ENCODE peak calls at places on chromosomes 2 and 18, in nine cellular contexts. H is thyroid gland; E is RWPE1; A is CD4-positive, alpha-beta T cell; V is iPS DF 6.9; X is lung; B is colonic mucosa; M is Peyer's patch; U is CD8-positive, alpha-beta memory T cell. Y is an unnamed sample.

GRCh38 chr18:23998811-23999210 is 15.7 kb upstream of the TTC39C start:
- DNase-seq in H (no peak), E (peak; percentile 69), A (no peak), V (no peak), X (no peak), B (peak; percentile 67), M (no peak), U (no peak), Y (peak; percentile 93)

GRCh38 chr18:55097406-55098170 is 138.3 kb upstream of the CCDC68 start:
- DNase-seq in H (no peak), E (peak; percentile 16), A (no peak), V (no peak), X (no peak), B (no peak), M (no peak), U (no peak), Y (peak; percentile 40)

GRCh38 chr2:241255542-241256167 is 59.8 kb downstream of the HDLBP start:
- DNase-seq in H (no peak), E (no peak), A (no peak), V (no peak), X (no peak), B (no peak), M (no peak), U (no peak), Y (no peak)

GRCh38 chr2:60867848-60868247 is 13.5 kb upstream of the REL start:
- DNase-seq in H (no peak), E (no peak), A (no peak), V (no peak), X (peak; percentile 46), B (no peak), M (peak; percentile 49), U (peak; percentile 5), Y (no peak)

GRCh38 chr18:73462092-73462491 is 594.3 kb upstream of the NETO1 start:
- DNase-seq in H (no peak), E (no peak), A (no peak), V (no peak), X (no peak), B (no peak), M (no peak), U (no peak), Y (no peak)

GRCh38 chr2:197803033-197803444 is 1.4 kb upstream of the PLCL1 start:
- DNase-seq in H (no peak), E (peak; percentile 52), A (no peak), V (no peak), X (no peak), B (no peak), M (no peak), U (no peak), Y (no peak)

GRCh38 chr2:231050018-231050901 is 6.4 kb upstream of the PSMD1 start:
- DNase-seq in H (no peak), E (no peak), A (no peak), V (no peak), X (no peak), B (peak; percentile 91), M (no peak), U (no peak), Y (no peak)

GRCh38 chr18:37476611-37477295 is 88.8 kb downstream of the CELF4 start:
- DNase-seq in H (no peak), E (no peak), A (no peak), V (no peak), X (no peak), B (no peak), M (no peak), U (no peak), Y (no peak)

GRCh38 chr2:12045864-12046291 is 299.4 kb downstream of the LPIN1 start:
- DNase-seq in H (no peak), E (no peak), A (no peak), V (no peak), X (no peak), B (no peak), M (no peak), U (no peak), Y (no peak)

GRCh38 chr2:37323770-37324535 is 680 bp downstream of the PRKD3 start:
- DNase-seq in H (peak; percentile 33), E (peak; percentile 23), A (peak; percentile 26), V (no peak), X (no peak), B (peak; percentile 62), M (peak; percentile 50), U (peak; percentile 38), Y (no peak)

GRCh38 chr2:239014897-239015768 is 167.2 kb downstream of the TWIST2 start:
- DNase-seq in H (no peak), E (no peak), A (no peak), V (no peak), X (no peak), B (no peak), M (no peak), U (no peak), Y (no peak)

GRCh38 chr18:26719909-26720308 is 145.6 kb downstream of the AQP4 start:
- DNase-seq in H (no peak), E (no peak), A (no peak), V (no peak), X (no peak), B (no peak), M (no peak), U (no peak), Y (no peak)

GRCh38 chr2:108297436-108298141 is 8.9 kb downstream of the SULT1C2 start:
- DNase-seq in H (no peak), E (peak; percentile 87), A (no peak), V (no peak), X (no peak), B (no peak), M (no peak), U (no peak), Y (peak; percentile 53)

GRCh38 chr2:234981197-234982095 is 29.6 kb downstream of the SH3BP4 start:
- DNase-seq in H (peak; percentile 95), E (peak; percentile 95), A (no peak), V (peak; percentile 39), X (peak; percentile 71), B (peak; percentile 66), M (no peak), U (no peak), Y (peak; percentile 48)

GRCh38 chr2:649461-650342 is 27.5 kb downstream of the TMEM18 start:
- DNase-seq in H (no peak), E (no peak), A (no peak), V (no peak), X (peak; percentile 25), B (no peak), M (no peak), U (no peak), Y (no peak)

GRCh38 chr2:14896280-14896679 is 263.8 kb downstream of the LRATD1 start:
- DNase-seq in H (no peak), E (no peak), A (no peak), V (no peak), X (no peak), B (no peak), M (no peak), U (no peak), Y (no peak)

GRCh38 chr2:120641366-120641771 is 94.3 kb upstream of the GLI2 start:
- DNase-seq in H (peak; percentile 28), E (no peak), A (no peak), V (no peak), X (no peak), B (no peak), M (no peak), U (no peak), Y (no peak)

GRCh38 chr2:200459101-200459500 is 50.8 kb downstream of the KCTD18 start:
- DNase-seq in H (no peak), E (no peak), A (no peak), V (no peak), X (no peak), B (no peak), M (no peak), U (no peak), Y (no peak)
- H3K27ac ChIP-seq in H (no peak overlapping the region), E (no peak overlapping the region), A (no peak overlapping the region), V (no peak overlapping the region), X (no peak overlapping the region), B (no peak overlapping the region), M (no peak overlapping the region), U (no peak overlapping the region), Y (no peak overlapping the region)

DNA sequence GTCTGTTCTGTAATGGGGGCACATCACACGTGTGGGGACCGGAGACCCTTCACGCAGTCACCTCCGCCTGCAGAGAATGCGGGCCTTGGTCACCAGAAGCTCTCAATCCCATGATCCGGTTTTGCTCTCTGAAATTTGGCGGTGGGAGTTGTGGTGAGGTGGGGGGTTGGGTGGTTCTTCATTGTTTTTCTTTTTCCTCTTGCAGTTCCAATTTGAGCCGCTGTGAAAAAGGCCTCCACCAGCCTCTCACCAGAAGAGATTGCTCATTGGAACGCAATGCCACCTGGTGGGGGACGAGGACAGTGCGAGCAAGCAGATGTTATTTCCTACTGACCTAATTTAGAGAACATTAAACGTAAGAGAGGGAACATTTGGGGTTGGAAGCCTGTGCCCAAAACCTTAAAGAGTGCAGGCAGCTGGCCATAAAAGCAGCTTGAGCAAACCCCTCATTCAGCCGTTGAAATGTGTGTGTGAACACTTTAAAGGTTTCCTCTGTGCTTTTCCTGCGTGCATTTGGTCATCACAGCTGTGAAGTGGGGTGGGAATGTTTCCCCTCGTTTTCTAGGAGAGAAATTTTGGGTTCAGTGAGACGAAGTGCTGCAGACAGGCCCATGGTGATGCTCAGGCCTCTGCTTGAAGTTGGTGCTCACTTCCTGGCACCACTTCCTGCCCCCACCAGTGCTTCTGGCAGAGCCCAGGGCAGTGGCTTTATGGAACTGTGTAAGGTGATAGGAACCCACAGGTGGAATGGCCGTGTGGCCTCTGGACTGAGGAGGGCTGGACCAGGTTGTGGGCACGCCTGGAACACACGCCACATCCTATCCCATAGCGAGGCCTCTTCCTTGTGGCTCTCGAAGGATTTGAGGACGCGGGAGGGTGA is 61.7 kb downstream of the ZCCHC2 start:
- DNase-seq in H (peak; percentile 90), E (peak; percentile 88), A (peak; percentile 80), V (peak; percentile 89), X (peak; percentile 87), B (peak; percentile 89), M (peak; percentile 82), U (peak; percentile 80), Y (peak; percentile 24)
- H3K27ac ChIP-seq in H (peak overlapping the region; percentile 5), E (peak overlapping the region; percentile 16), A (no peak overlapping the region), V (no peak overlapping the region), X (peak overlapping the region; percentile 49), B (no peak overlapping the region), M (no peak overlapping the region), U (no peak overlapping the region), Y (no peak overlapping the region)

GRCh38 chr2:30283931-30284565 is 52.7 kb downstream of the LBH start:
- DNase-seq in H (no peak), E (no peak), A (no peak), V (no peak), X (no peak), B (no peak), M (no peak), U (no peak), Y (no peak)
- H3K27ac ChIP-seq in H (no peak overlapping the region), E (no peak overlapping the region), A (no peak overlapping the region), V (no peak overlapping the region), X (no peak overlapping the region), B (no peak overlapping the region), M (no peak overlapping the region), U (no peak overlapping the region), Y (no peak overlapping the region)

DNA sequence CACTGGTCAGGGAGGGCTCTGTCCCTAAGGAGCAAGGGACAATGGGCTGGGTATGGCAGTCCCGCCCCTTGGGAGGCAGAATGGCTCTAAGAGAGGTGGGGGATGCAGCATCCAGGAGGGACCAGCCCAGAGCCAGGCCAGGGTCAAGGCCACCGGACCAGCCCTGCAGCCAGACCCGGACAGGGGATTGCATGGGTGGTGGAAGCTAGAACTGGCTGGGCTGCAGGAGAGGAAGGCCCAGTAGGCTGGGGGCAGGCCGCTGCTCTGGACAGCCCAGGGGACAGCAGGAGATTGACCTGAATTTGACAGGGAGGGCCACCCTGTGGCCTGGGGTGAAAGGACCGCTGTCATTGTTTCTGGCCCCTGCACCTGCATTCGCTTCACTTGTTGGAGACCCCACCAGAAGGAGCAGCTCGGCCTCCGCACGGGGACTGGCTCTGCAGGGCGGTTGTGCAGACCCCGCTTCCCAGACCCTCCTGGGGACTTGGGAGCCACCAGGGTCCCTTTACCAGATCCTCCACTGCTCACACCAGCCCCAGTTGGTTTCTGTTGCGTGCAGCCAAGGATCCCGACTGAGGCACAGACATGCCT is 14.6 kb downstream of the RAMP1 start:
- DNase-seq in H (no peak), E (no peak), A (no peak), V (no peak), X (no peak), B (no peak), M (no peak), U (no peak), Y (no peak)
- H3K27ac ChIP-seq in H (no peak overlapping the region), E (peak overlapping the region; percentile 100), A (no peak overlapping the region), V (no peak overlapping the region), X (no peak overlapping the region), B (no peak overlapping the region), M (no peak overlapping the region), U (no peak overlapping the region), Y (peak overlapping the region; percentile 63)